ENCODE peak calls at places on chromosomes 11 and 22, in ten cellular contexts. V, W, I, B, J, Z, A, N, M and O are unnamed samples.

GRCh38 chr22:50079689-50080465 is 5.3 kb downstream of the MLC1 start:
- DNase-seq in V (no peak), W (no peak), I (no peak), B (no peak), J (no peak), Z (no peak), A (no peak), N (no peak), M (no peak), O (no peak)

GRCh38 chr11:110130642-110131238 is 37.5 kb downstream of the ZC3H12C start:
- DNase-seq in V (no peak), W (no peak), I (no peak), B (no peak), J (peak), Z (peak), A (no peak), N (no peak), M (peak), O (no peak)

GRCh38 chr11:12090061-12090572 is 20.3 kb upstream of the MICAL2 start:
- DNase-seq in V (no peak), W (no peak), I (no peak), B (peak), J (peak), Z (peak), A (no peak), N (peak), M (no peak), O (no peak)

GRCh38 chr11:83819936-83820549 is 533.9 kb upstream of the CCDC90B start:
- DNase-seq in V (no peak), W (peak), I (no peak), B (peak), J (peak), Z (peak), A (peak), N (peak), M (peak), O (no peak)

GRCh38 chr22:20268350-20269012 is 363 bp upstream of the RTN4R start:
- DNase-seq in V (peak), W (no peak), I (peak), B (peak), J (peak), Z (peak), A (no peak), N (peak), M (peak), O (no peak)

GRCh38 chr22:18076060-18076497 is 1.7 kb upstream of the PEX26 start:
- DNase-seq in V (no peak), W (no peak), I (peak), B (peak), J (peak), Z (peak), A (peak), N (peak), M (peak), O (peak)

GRCh38 chr11:122424636-122425035 is 230.9 kb upstream of the UBASH3B start:
- DNase-seq in V (no peak), W (no peak), I (no peak), B (no peak), J (no peak), Z (no peak), A (no peak), N (no peak), M (no peak), O (no peak)

GRCh38 chr22:21009638-21010425 is 5.1 kb upstream of the P2RX6 start:
- DNase-seq in V (peak), W (no peak), I (no peak), B (peak), J (peak), Z (peak), A (no peak), N (peak), M (peak), O (no peak)

GRCh38 chr22:33526434-33527107 is 393.7 kb downstream of the LARGE1 start:
- DNase-seq in V (no peak), W (no peak), I (no peak), B (no peak), J (no peak), Z (no peak), A (no peak), N (no peak), M (no peak), O (no peak)

GRCh38 chr11:127000991-127001390 is 421 bp upstream of the KIRREL3 start:
- DNase-seq in V (no peak), W (no peak), I (no peak), B (no peak), J (no peak), Z (no peak), A (no peak), N (no peak), M (peak), O (no peak)

GRCh38 chr11:8671651-8672062 is 10.8 kb downstream of the TRIM66 start:
- DNase-seq in V (no peak), W (no peak), I (no peak), B (no peak), J (no peak), Z (peak), A (no peak), N (no peak), M (peak), O (peak)

GRCh38 chr22:50255099-50255498 is 4.0 kb upstream of the HDAC10 start:
- DNase-seq in V (no peak), W (no peak), I (no peak), B (no peak), J (no peak), Z (no peak), A (no peak), N (no peak), M (no peak), O (no peak)

GRCh38 chr11:70203749-70204465 is 811 bp downstream of the FADD start:
- DNase-seq in V (no peak), W (no peak), I (no peak), B (peak), J (peak), Z (peak), A (peak), N (peak), M (peak), O (no peak)

GRCh38 chr22:42820075-42820763 is 36.9 kb downstream of the ARFGAP3 start:
- DNase-seq in V (no peak), W (peak), I (no peak), B (peak), J (peak), Z (peak), A (peak), N (peak), M (peak), O (no peak)

GRCh38 chr11:60855726-60856633 is at the start of gene PTGDR2:
- DNase-seq in V (no peak), W (no peak), I (no peak), B (peak), J (no peak), Z (no peak), A (no peak), N (no peak), M (no peak), O (no peak)

GRCh38 chr11:126991596-126991995 is 9.0 kb downstream of the KIRREL3 start:
- DNase-seq in V (no peak), W (no peak), I (no peak), B (no peak), J (peak), Z (no peak), A (no peak), N (peak), M (no peak), O (no peak)

GRCh38 chr22:30248484-30248883 is 1.9 kb upstream of the LIF start:
- DNase-seq in V (peak), W (no peak), I (no peak), B (no peak), J (no peak), Z (no peak), A (no peak), N (no peak), M (no peak), O (no peak)

GRCh38 chr22:49764151-49764581 is 63.5 kb downstream of the BRD1 start:
- DNase-seq in V (peak), W (no peak), I (no peak), B (no peak), J (no peak), Z (no peak), A (no peak), N (peak), M (no peak), O (peak)

GRCh38 chr11:130427049-130427388 is 1.4 kb downstream of the ADAMTS8 start:
- DNase-seq in V (no peak), W (no peak), I (no peak), B (no peak), J (no peak), Z (no peak), A (no peak), N (no peak), M (no peak), O (no peak)

GRCh38 chr11:18853086-18853720 is 61.6 kb upstream of the PTPN5 start:
- DNase-seq in V (no peak), W (no peak), I (no peak), B (peak), J (peak), Z (peak), A (no peak), N (peak), M (peak), O (no peak)

GRCh38 chr11:12775955-12776354 is 101.7 kb downstream of the TEAD1 start:
- DNase-seq in V (no peak), W (no peak), I (no peak), B (no peak), J (no peak), Z (no peak), A (no peak), N (no peak), M (no peak), O (no peak)

GRCh38 chr22:26461188-26461810 is 22.3 kb downstream of the HPS4 start:
- DNase-seq in V (no peak), W (no peak), I (peak), B (peak), J (peak), Z (peak), A (no peak), N (no peak), M (peak), O (peak)

GRCh38 chr11:77071671-77072605 is 5.2 kb downstream of the CAPN5 start:
- DNase-seq in V (no peak), W (no peak), I (no peak), B (peak), J (peak), Z (no peak), A (no peak), N (peak), M (no peak), O (peak)

GRCh38 chr11:13769188-13769587 is 100.7 kb downstream of the FAR1 start:
- DNase-seq in V (no peak), W (no peak), I (no peak), B (no peak), J (no peak), Z (no peak), A (no peak), N (no peak), M (peak), O (no peak)

GRCh38 chr22:30823015-30823370 is 128.3 kb downstream of the OSBP2 start:
- DNase-seq in V (no peak), W (no peak), I (no peak), B (no peak), J (peak), Z (peak), A (no peak), N (no peak), M (peak), O (no peak)

GRCh38 chr11:88520391-88520790 is 182.9 kb upstream of the CTSC start:
- DNase-seq in V (no peak), W (no peak), I (no peak), B (no peak), J (peak), Z (peak), A (no peak), N (peak), M (no peak), O (no peak)

GRCh38 chr11:116278076-116278475 is 494.7 kb downstream of the BUD13 start:
- DNase-seq in V (no peak), W (no peak), I (no peak), B (no peak), J (no peak), Z (no peak), A (no peak), N (no peak), M (no peak), O (no peak)

GRCh38 chr11:26834601-26835000 is 112.7 kb upstream of the SLC5A12 start:
- DNase-seq in V (no peak), W (no peak), I (no peak), B (no peak), J (no peak), Z (no peak), A (no peak), N (no peak), M (no peak), O (no peak)

GRCh38 chr11:6682936-6683861 is at the start of gene MRPL17:
- DNase-seq in V (peak), W (peak), I (peak), B (peak), J (peak), Z (peak), A (peak), N (peak), M (peak), O (peak)

GRCh38 chr11:6677018-6677417 is 6.1 kb downstream of the MRPL17 start:
- DNase-seq in V (no peak), W (no peak), I (no peak), B (no peak), J (no peak), Z (no peak), A (no peak), N (no peak), M (no peak), O (no peak)

GRCh38 chr11:6682591-6682935 is 577 bp downstream of the MRPL17 start:
- DNase-seq in V (no peak), W (no peak), I (no peak), B (peak), J (peak), Z (no peak), A (no peak), N (no peak), M (no peak), O (no peak)

GRCh38 chr11:6681949-6682348 is 1.2 kb downstream of the MRPL17 start:
- DNase-seq in V (no peak), W (no peak), I (no peak), B (peak), J (no peak), Z (peak), A (no peak), N (no peak), M (peak), O (no peak)

GRCh38 chr11:6681505-6681904 is 1.6 kb downstream of the MRPL17 start:
- DNase-seq in V (no peak), W (no peak), I (no peak), B (no peak), J (no peak), Z (no peak), A (no peak), N (no peak), M (no peak), O (no peak)
- H3K4me3 ChIP-seq in V (peak), W (peak), I (no peak), B (peak), J (peak), Z (no peak), A (peak), N (peak), M (peak), O (peak)

DNA sequence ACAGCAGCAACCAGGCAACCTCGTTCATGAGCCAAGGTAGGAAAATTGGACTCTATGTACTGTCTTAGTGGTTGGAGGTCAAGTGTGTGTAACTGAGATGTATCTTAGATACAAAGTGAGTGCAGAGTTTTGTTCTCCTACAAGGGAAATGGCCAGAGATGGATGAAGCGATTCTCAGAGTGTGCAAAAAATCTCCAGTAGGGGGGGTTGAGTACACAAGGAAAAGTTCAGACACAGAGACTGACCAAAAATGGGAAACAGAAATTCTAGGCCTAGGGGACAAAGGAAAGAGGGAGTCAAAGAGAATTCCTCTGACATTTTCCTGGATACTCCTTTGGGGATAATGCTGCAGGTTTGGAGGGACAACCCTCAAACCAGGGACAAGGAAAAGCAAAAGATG is 38.2 kb upstream of the OR5AK2 start:
- DNase-seq in V (no peak), W (no peak), I (no peak), B (peak), J (no peak), Z (peak), A (no peak), N (no peak), M (peak), O (no peak)
- TF ChIP-seq CTCF in V (no peak), W (no peak), I (no peak), B (no peak), J (no peak), Z (peak), A (no peak), N (no peak), M (peak), O (no peak)

GRCh38 chr11:1531418-1531817 is 40.7 kb downstream of the DUSP8 start:
- DNase-seq in V (peak), W (no peak), I (no peak), B (no peak), J (no peak), Z (peak), A (no peak), N (no peak), M (no peak), O (no peak)
- H3K4me3 ChIP-seq in V (no peak), W (no peak), I (no peak), B (no peak), J (no peak), Z (no peak), A (no peak), N (no peak), M (no peak), O (no peak)

GRCh38 chr11:73359930-73360742 is 16.1 kb upstream of the RELT start:
- DNase-seq in V (no peak), W (no peak), I (no peak), B (peak), J (peak), Z (no peak), A (no peak), N (no peak), M (peak), O (no peak)

GRCh38 chr11:73358071-73358470 is 18.1 kb upstream of the RELT start:
- DNase-seq in V (no peak), W (no peak), I (no peak), B (no peak), J (no peak), Z (no peak), A (no peak), N (no peak), M (no peak), O (no peak)

GRCh38 chr11:73359341-73359740 is 16.9 kb upstream of the RELT start:
- DNase-seq in V (no peak), W (no peak), I (peak), B (no peak), J (peak), Z (no peak), A (peak), N (peak), M (no peak), O (no peak)

GRCh38 chr11:73360743-73361369 is 15.3 kb upstream of the RELT start:
- DNase-seq in V (no peak), W (no peak), I (no peak), B (no peak), J (no peak), Z (no peak), A (no peak), N (no peak), M (no peak), O (no peak)

GRCh38 chr11:73356979-73357739 is 19.0 kb upstream of the RELT start:
- DNase-seq in V (no peak), W (no peak), I (no peak), B (no peak), J (no peak), Z (no peak), A (no peak), N (no peak), M (no peak), O (no peak)
- TF ChIP-seq CTCF in V (no peak), W (no peak), I (no peak), B (no peak), J (no peak), Z (no peak), A (no peak), N (no peak), M (no peak), O (no peak)

GRCh38 chr22:19120829-19121630 is 1.2 kb downstream of the DGCR2 start:
- DNase-seq in V (no peak), W (no peak), I (no peak), B (no peak), J (peak), Z (peak), A (no peak), N (no peak), M (peak), O (no peak)

GRCh38 chr22:19121631-19122142 is 525 bp downstream of the DGCR2 start:
- DNase-seq in V (peak), W (no peak), I (peak), B (peak), J (peak), Z (peak), A (no peak), N (no peak), M (peak), O (peak)

GRCh38 chr22:19122143-19122751 is at the start of gene DGCR2:
- DNase-seq in V (peak), W (peak), I (peak), B (peak), J (peak), Z (peak), A (peak), N (peak), M (peak), O (peak)

GRCh38 chr22:19118601-19118880 is 3.7 kb downstream of the DGCR2 start:
- DNase-seq in V (no peak), W (no peak), I (no peak), B (no peak), J (no peak), Z (no peak), A (no peak), N (no peak), M (no peak), O (no peak)

DNA sequence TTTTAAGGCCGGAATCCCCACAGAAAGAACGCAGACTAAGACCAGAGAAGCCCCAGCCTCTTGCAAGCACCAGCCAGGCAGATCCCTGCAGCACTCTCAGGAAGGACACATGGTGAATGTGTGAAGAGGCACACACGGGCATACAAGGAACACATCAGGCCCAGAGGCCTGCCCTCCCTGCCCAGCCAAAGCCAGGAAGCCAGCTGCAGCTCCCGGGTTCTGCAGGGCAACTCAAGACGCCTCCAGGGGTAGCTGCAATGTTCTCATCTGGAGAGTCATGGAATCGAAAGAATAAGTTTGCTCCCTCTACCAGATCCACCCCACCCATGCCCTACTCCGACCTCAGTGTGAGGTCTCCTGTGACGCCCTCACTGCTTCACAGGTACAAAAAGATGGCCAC is 2.3 kb downstream of the DGCR2 start:
- DNase-seq in V (no peak), W (no peak), I (no peak), B (no peak), J (no peak), Z (no peak), A (no peak), N (no peak), M (no peak), O (no peak)
- H3K4me3 ChIP-seq in V (no peak), W (no peak), I (no peak), B (no peak), J (no peak), Z (no peak), A (no peak), N (peak), M (no peak), O (no peak)

DNA sequence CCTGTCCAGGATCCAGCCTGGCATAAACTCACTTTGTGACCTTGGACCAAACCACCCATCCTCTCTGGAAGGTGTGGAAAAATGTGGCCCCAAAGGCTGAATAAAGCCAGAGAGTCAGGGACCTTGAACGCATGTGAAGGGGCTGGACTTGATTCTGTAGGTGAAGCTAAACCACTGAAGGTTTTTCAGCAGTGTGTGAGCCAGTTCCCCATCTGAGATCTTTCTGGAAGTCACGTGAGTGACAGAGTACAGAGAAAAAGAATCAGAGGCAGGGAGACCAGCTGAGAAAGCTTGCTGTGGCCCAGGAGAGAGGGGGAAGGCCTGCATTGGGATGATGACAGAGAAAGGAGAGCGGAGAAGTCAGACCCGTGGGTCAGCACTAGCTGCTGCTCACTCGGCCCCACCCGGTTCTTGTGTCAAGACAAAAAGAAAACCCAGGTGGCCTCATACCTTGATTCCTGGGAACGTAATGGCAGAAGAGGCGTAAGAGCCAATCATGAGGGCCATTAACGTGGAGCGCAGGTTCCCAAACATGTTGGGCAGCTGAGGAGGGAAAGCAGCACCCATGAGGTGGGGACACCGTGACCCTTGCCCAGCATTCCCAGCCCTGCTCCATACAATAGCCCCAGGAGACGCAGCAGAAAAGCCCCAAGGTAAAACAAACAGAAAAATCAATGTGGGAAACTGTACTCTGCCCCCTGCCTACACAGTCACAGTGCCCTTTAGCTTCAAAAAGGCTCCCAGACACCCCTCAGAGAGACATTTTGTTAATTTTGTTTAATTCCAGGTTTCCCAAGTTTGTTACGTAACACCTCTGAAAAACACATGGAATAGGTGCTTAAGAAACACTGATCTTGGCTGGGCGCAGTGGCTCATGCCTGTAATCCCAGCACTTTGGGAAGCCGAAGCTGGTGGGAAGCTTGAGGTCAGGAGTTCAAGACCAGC is 17.9 kb downstream of the SLC43A1 start:
- DNase-seq in V (no peak), W (no peak), I (no peak), B (no peak), J (no peak), Z (no peak), A (no peak), N (no peak), M (no peak), O (no peak)
- TF ChIP-seq CTCF in V (no peak), W (no peak), I (no peak), B (no peak), J (no peak), Z (no peak), A (no peak), N (no peak), M (no peak), O (no peak)